ENCODE peak calls at places on chromosome 1, in ten cellular contexts. One of them, this sample, is unnamed.

GRCh38 chr1:236699366-236699765 is 13.1 kb downstream of the ACTN2 start:
- DNase-seq in brain microvascular endothelial cell: peak; percentile 16
- DNase-seq in sigmoid colon: no peak
- DNase-seq in endodermal cell: no peak
- DNase-seq in uterus: no peak
- DNase-seq in effector memory CD4-positive, alpha-beta T cell: no peak
- DNase-seq in neuronal stem cell: no peak
- DNase-seq in suprapubic skin: no peak
- DNase-seq in fibroblast of lung: no peak
- DNase-seq in kidney: no peak
- DNase-seq in this sample: no peak

GRCh38 chr1:87683557-87683956 is 354.9 kb downstream of the LMO4 start:
- DNase-seq in brain microvascular endothelial cell: no peak
- DNase-seq in sigmoid colon: no peak
- DNase-seq in endodermal cell: no peak
- DNase-seq in uterus: no peak
- DNase-seq in effector memory CD4-positive, alpha-beta T cell: no peak
- DNase-seq in neuronal stem cell: no peak
- DNase-seq in suprapubic skin: no peak
- DNase-seq in fibroblast of lung: no peak
- DNase-seq in kidney: no peak
- DNase-seq in this sample: no peak

GRCh38 chr1:247357781-247358211 is 26.1 kb upstream of the ZNF496 start:
- DNase-seq in brain microvascular endothelial cell: peak; percentile 80
- DNase-seq in sigmoid colon: no peak
- DNase-seq in endodermal cell: peak; percentile 58
- DNase-seq in uterus: peak; percentile 54
- DNase-seq in effector memory CD4-positive, alpha-beta T cell: no peak
- DNase-seq in neuronal stem cell: no peak
- DNase-seq in suprapubic skin: no peak
- DNase-seq in fibroblast of lung: peak; percentile 86
- DNase-seq in kidney: no peak
- DNase-seq in this sample: no peak

GRCh38 chr1:244435562-244436205 is 16.0 kb downstream of the ADSS2 start:
- DNase-seq in brain microvascular endothelial cell: peak; percentile 49
- DNase-seq in sigmoid colon: no peak
- DNase-seq in endodermal cell: no peak
- DNase-seq in uterus: no peak
- DNase-seq in effector memory CD4-positive, alpha-beta T cell: no peak
- DNase-seq in neuronal stem cell: no peak
- DNase-seq in suprapubic skin: no peak
- DNase-seq in fibroblast of lung: peak; percentile 46
- DNase-seq in kidney: no peak
- DNase-seq in this sample: no peak

GRCh38 chr1:9909222-9910046 is 635 bp downstream of the CTNNBIP1 start:
- DNase-seq in brain microvascular endothelial cell: no peak
- DNase-seq in sigmoid colon: peak; percentile 76
- DNase-seq in endodermal cell: peak; percentile 74
- DNase-seq in uterus: peak; percentile 39
- DNase-seq in effector memory CD4-positive, alpha-beta T cell: no peak
- DNase-seq in neuronal stem cell: no peak
- DNase-seq in suprapubic skin: peak; percentile 80
- DNase-seq in fibroblast of lung: no peak
- DNase-seq in kidney: peak; percentile 89
- DNase-seq in this sample: peak; percentile 82

GRCh38 chr1:226806988-226807387 is 63.4 kb upstream of the PSEN2 start:
- DNase-seq in brain microvascular endothelial cell: no peak
- DNase-seq in sigmoid colon: peak; percentile 21
- DNase-seq in endodermal cell: no peak
- DNase-seq in uterus: no peak
- DNase-seq in effector memory CD4-positive, alpha-beta T cell: no peak
- DNase-seq in neuronal stem cell: no peak
- DNase-seq in suprapubic skin: no peak
- DNase-seq in fibroblast of lung: no peak
- DNase-seq in kidney: no peak
- DNase-seq in this sample: no peak

GRCh38 chr1:67749263-67749843 is 64.4 kb downstream of the GADD45A start:
- DNase-seq in brain microvascular endothelial cell: no peak
- DNase-seq in sigmoid colon: no peak
- DNase-seq in endodermal cell: peak; percentile 91
- DNase-seq in uterus: no peak
- DNase-seq in effector memory CD4-positive, alpha-beta T cell: no peak
- DNase-seq in neuronal stem cell: no peak
- DNase-seq in suprapubic skin: no peak
- DNase-seq in fibroblast of lung: no peak
- DNase-seq in kidney: no peak
- DNase-seq in this sample: no peak

GRCh38 chr1:78619803-78620579 is at the start of gene IFI44L:
- DNase-seq in brain microvascular endothelial cell: peak; percentile 67
- DNase-seq in sigmoid colon: no peak
- DNase-seq in endodermal cell: no peak
- DNase-seq in uterus: peak; percentile 38
- DNase-seq in effector memory CD4-positive, alpha-beta T cell: peak; percentile 44
- DNase-seq in neuronal stem cell: no peak
- DNase-seq in suprapubic skin: no peak
- DNase-seq in fibroblast of lung: peak; percentile 73
- DNase-seq in kidney: no peak
- DNase-seq in this sample: no peak

DNA sequence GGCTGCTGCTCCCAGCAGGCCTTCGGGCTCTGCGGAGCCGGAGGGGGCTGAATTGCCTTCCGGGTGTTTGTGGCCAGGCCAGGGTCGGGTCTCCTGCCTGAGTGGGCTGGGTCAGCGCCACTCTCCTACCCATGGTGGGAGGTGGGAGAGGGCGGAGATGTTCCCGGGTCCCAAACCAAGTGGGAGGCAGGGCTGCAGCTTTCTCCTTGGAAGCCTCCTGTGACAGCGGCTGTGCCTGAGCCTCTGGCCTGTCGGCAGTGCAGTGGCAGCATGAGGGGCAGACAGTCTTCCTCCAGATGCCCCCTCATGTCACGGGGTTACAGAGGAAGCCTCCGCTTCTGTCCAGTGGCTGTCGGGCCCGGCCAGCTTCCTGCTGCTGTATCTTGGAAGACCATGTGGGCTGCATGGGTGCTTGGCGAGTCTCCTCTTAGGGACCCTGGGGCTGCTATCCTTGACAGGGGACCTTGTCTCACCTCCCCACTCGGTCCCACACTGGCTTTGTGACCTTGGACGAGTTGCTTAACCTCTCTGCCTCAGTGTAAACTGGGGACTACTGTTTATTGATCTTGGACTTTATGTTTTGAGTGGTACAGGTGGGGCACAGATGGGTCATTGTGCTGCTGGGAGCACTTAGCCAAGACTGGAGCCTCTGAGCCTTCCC is 4.3 kb downstream of the SKI start:
- DNase-seq in brain microvascular endothelial cell: no peak
- DNase-seq in sigmoid colon: no peak
- DNase-seq in endodermal cell: no peak
- DNase-seq in uterus: no peak
- DNase-seq in effector memory CD4-positive, alpha-beta T cell: no peak
- DNase-seq in neuronal stem cell: no peak
- DNase-seq in suprapubic skin: no peak
- DNase-seq in fibroblast of lung: no peak
- DNase-seq in kidney: peak; percentile 83
- DNase-seq in this sample: peak; percentile 76
- H3K27ac ChIP-seq in brain microvascular endothelial cell: peak overlapping the region; percentile 54
- H3K27ac ChIP-seq in sigmoid colon: peak overlapping the region; percentile 87
- H3K27ac ChIP-seq in endodermal cell: no peak overlapping the region
- H3K27ac ChIP-seq in uterus: peak overlapping the region; percentile 83
- H3K27ac ChIP-seq in effector memory CD4-positive, alpha-beta T cell: peak overlapping the region; percentile 90
- H3K27ac ChIP-seq in neuronal stem cell: no peak overlapping the region
- H3K27ac ChIP-seq in suprapubic skin: peak overlapping the region; percentile 91
- H3K27ac ChIP-seq in fibroblast of lung: peak overlapping the region; percentile 86
- H3K27ac ChIP-seq in kidney: peak overlapping the region; percentile 32
- H3K27ac ChIP-seq in this sample: peak overlapping the region; percentile 24

GRCh38 chr1:225543350-225543749 is 109.6 kb downstream of the ENAH start:
- DNase-seq in brain microvascular endothelial cell: no peak
- DNase-seq in sigmoid colon: no peak
- DNase-seq in endodermal cell: no peak
- DNase-seq in uterus: no peak
- DNase-seq in effector memory CD4-positive, alpha-beta T cell: no peak
- DNase-seq in neuronal stem cell: no peak
- DNase-seq in suprapubic skin: no peak
- DNase-seq in fibroblast of lung: no peak
- DNase-seq in kidney: no peak
- DNase-seq in this sample: no peak

GRCh38 chr1:225544924-225545323 is 108.0 kb downstream of the ENAH start:
- DNase-seq in brain microvascular endothelial cell: no peak
- DNase-seq in sigmoid colon: no peak
- DNase-seq in endodermal cell: no peak
- DNase-seq in uterus: no peak
- DNase-seq in effector memory CD4-positive, alpha-beta T cell: no peak
- DNase-seq in neuronal stem cell: no peak
- DNase-seq in suprapubic skin: no peak
- DNase-seq in fibroblast of lung: no peak
- DNase-seq in kidney: no peak
- DNase-seq in this sample: no peak

GRCh38 chr1:225544283-225544682 is 108.6 kb downstream of the ENAH start:
- DNase-seq in brain microvascular endothelial cell: no peak
- DNase-seq in sigmoid colon: no peak
- DNase-seq in endodermal cell: no peak
- DNase-seq in uterus: no peak
- DNase-seq in effector memory CD4-positive, alpha-beta T cell: no peak
- DNase-seq in neuronal stem cell: no peak
- DNase-seq in suprapubic skin: no peak
- DNase-seq in fibroblast of lung: no peak
- DNase-seq in kidney: no peak
- DNase-seq in this sample: no peak

GRCh38 chr1:225548140-225548857 is 104.6 kb downstream of the ENAH start:
- DNase-seq in brain microvascular endothelial cell: no peak
- DNase-seq in sigmoid colon: no peak
- DNase-seq in endodermal cell: no peak
- DNase-seq in uterus: no peak
- DNase-seq in effector memory CD4-positive, alpha-beta T cell: no peak
- DNase-seq in neuronal stem cell: no peak
- DNase-seq in suprapubic skin: no peak
- DNase-seq in fibroblast of lung: peak; percentile 19
- DNase-seq in kidney: no peak
- DNase-seq in this sample: no peak

GRCh38 chr1:225545649-225546048 is 107.3 kb downstream of the ENAH start:
- DNase-seq in brain microvascular endothelial cell: no peak
- DNase-seq in sigmoid colon: no peak
- DNase-seq in endodermal cell: no peak
- DNase-seq in uterus: no peak
- DNase-seq in effector memory CD4-positive, alpha-beta T cell: no peak
- DNase-seq in neuronal stem cell: no peak
- DNase-seq in suprapubic skin: no peak
- DNase-seq in fibroblast of lung: no peak
- DNase-seq in kidney: no peak
- DNase-seq in this sample: no peak
- H3K36me3 ChIP-seq in brain microvascular endothelial cell: no peaks in the 10 kb centered on the region
- H3K36me3 ChIP-seq in sigmoid colon: no peaks in the 10 kb centered on the region
- H3K36me3 ChIP-seq in endodermal cell: peaks cover 50% of the 10 kb centered on the region
- H3K36me3 ChIP-seq in uterus: no peaks in the 10 kb centered on the region
- H3K36me3 ChIP-seq in effector memory CD4-positive, alpha-beta T cell: no peaks in the 10 kb centered on the region
- H3K36me3 ChIP-seq in neuronal stem cell: no peaks in the 10 kb centered on the region
- H3K36me3 ChIP-seq in suprapubic skin: no peaks in the 10 kb centered on the region
- H3K36me3 ChIP-seq in fibroblast of lung: no peaks in the 10 kb centered on the region
- H3K36me3 ChIP-seq in kidney: no peaks in the 10 kb centered on the region
- H3K36me3 ChIP-seq in this sample: no peaks in the 10 kb centered on the region

DNA sequence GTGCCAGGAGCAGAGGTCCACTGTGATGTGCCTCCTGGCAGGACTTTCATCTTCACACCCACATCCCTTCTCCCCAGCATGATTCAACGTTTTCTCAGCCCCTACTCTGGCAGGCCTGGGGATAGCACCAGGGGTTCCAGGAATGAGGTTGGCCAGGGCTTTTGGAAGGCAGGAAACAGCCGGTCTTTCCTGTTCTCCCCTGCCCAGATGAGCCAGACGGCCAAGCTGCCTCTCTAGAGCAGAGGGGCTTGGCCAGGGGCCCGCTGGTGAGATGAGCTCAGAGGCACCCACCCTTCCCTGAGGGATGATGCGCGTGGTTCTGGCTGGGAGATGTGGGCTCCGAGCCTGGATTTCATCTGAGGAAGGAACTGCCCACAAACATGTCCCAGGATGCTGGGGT is 4.3 kb upstream of the MFAP2 start:
- DNase-seq in brain microvascular endothelial cell: peak; percentile 59
- DNase-seq in sigmoid colon: peak; percentile 90
- DNase-seq in endodermal cell: no peak
- DNase-seq in uterus: peak; percentile 91
- DNase-seq in effector memory CD4-positive, alpha-beta T cell: no peak
- DNase-seq in neuronal stem cell: no peak
- DNase-seq in suprapubic skin: peak; percentile 93
- DNase-seq in fibroblast of lung: peak; percentile 80
- DNase-seq in kidney: no peak
- DNase-seq in this sample: peak; percentile 95
- H3K27ac ChIP-seq in brain microvascular endothelial cell: peak overlapping the region; percentile 14
- H3K27ac ChIP-seq in sigmoid colon: peak overlapping the region; percentile 40
- H3K27ac ChIP-seq in endodermal cell: no peak overlapping the region
- H3K27ac ChIP-seq in uterus: peak overlapping the region; percentile 73
- H3K27ac ChIP-seq in effector memory CD4-positive, alpha-beta T cell: no peak overlapping the region
- H3K27ac ChIP-seq in neuronal stem cell: no peak overlapping the region
- H3K27ac ChIP-seq in suprapubic skin: no peak overlapping the region
- H3K27ac ChIP-seq in fibroblast of lung: peak overlapping the region; percentile 38
- H3K27ac ChIP-seq in kidney: no peak overlapping the region
- H3K27ac ChIP-seq in this sample: no peak overlapping the region

GRCh38 chr1:40450491-40451237 is 388 bp downstream of the ZFP69B start:
- DNase-seq in brain microvascular endothelial cell: peak; percentile 86
- DNase-seq in sigmoid colon: no peak
- DNase-seq in endodermal cell: peak; percentile 73
- DNase-seq in uterus: no peak
- DNase-seq in effector memory CD4-positive, alpha-beta T cell: peak; percentile 66
- DNase-seq in neuronal stem cell: no peak
- DNase-seq in suprapubic skin: no peak
- DNase-seq in fibroblast of lung: peak; percentile 50
- DNase-seq in kidney: no peak
- DNase-seq in this sample: peak; percentile 58

GRCh38 chr1:40449684-40450490 is at the start of gene ZFP69B:
- DNase-seq in brain microvascular endothelial cell: peak; percentile 91
- DNase-seq in sigmoid colon: peak; percentile 94
- DNase-seq in endodermal cell: peak; percentile 97
- DNase-seq in uterus: peak; percentile 87
- DNase-seq in effector memory CD4-positive, alpha-beta T cell: peak; percentile 76
- DNase-seq in neuronal stem cell: peak; percentile 93
- DNase-seq in suprapubic skin: peak; percentile 91
- DNase-seq in fibroblast of lung: peak; percentile 88
- DNase-seq in kidney: peak; percentile 95
- DNase-seq in this sample: peak; percentile 94

GRCh38 chr1:40451238-40451585 is 936 bp downstream of the ZFP69B start:
- DNase-seq in brain microvascular endothelial cell: no peak
- DNase-seq in sigmoid colon: no peak
- DNase-seq in endodermal cell: no peak
- DNase-seq in uterus: no peak
- DNase-seq in effector memory CD4-positive, alpha-beta T cell: no peak
- DNase-seq in neuronal stem cell: no peak
- DNase-seq in suprapubic skin: no peak
- DNase-seq in fibroblast of lung: no peak
- DNase-seq in kidney: no peak
- DNase-seq in this sample: no peak

DNA sequence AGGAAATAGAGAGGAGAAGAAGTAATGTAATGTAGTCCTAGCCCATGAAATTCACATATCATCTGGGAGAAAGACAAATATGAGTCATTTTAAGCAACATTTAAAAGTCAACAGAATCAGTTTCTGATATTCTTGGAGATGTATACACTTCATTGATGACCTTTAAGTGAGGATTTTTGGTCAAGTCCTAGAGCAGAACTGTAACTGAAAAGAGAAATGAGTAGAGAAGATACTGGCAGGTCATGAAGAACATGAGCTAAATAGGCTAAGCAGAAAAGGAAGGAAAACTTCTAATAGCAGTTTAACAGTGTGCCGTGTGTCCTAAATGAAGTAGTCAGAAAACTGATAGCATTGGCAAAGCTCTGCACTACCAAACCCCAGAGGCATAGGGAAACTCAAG is 4.6 kb downstream of the ZFP69B start:
- DNase-seq in brain microvascular endothelial cell: no peak
- DNase-seq in sigmoid colon: no peak
- DNase-seq in endodermal cell: no peak
- DNase-seq in uterus: no peak
- DNase-seq in effector memory CD4-positive, alpha-beta T cell: no peak
- DNase-seq in neuronal stem cell: no peak
- DNase-seq in suprapubic skin: no peak
- DNase-seq in fibroblast of lung: no peak
- DNase-seq in kidney: no peak
- DNase-seq in this sample: no peak
- H3K36me3 ChIP-seq in brain microvascular endothelial cell: peaks cover 35% of the 10 kb centered on the region
- H3K36me3 ChIP-seq in sigmoid colon: peaks cover 12% of the 10 kb centered on the region
- H3K36me3 ChIP-seq in endodermal cell: peaks cover 61% of the 10 kb centered on the region
- H3K36me3 ChIP-seq in uterus: no peaks in the 10 kb centered on the region
- H3K36me3 ChIP-seq in effector memory CD4-positive, alpha-beta T cell: peaks cover 33% of the 10 kb centered on the region
- H3K36me3 ChIP-seq in neuronal stem cell: peaks cover 20% of the 10 kb centered on the region
- H3K36me3 ChIP-seq in suprapubic skin: peaks cover 30% of the 10 kb centered on the region
- H3K36me3 ChIP-seq in fibroblast of lung: peaks cover 2% of the 10 kb centered on the region
- H3K36me3 ChIP-seq in kidney: no peaks in the 10 kb centered on the region
- H3K36me3 ChIP-seq in this sample: peaks cover 2% of the 10 kb centered on the region